ENCODE peak calls at places on chromosomes 5 and 9, in nine cellular contexts. C is neuronal stem cell; J is body of pancreas; H is A673; W is prostate gland; R is kidney; Q is effector memory CD4-positive, alpha-beta T cell; I is mesendoderm; B is MM.1S. S is an unnamed sample. For H3K36me3 and H3K4me1, the result is how much of the 10 kb centered on the place peaks cover.

GRCh38 chr5:95846554-95847260 is 24.2 kb upstream of the GLRX start:
- DNase-seq in C (peak), J (peak), H (peak), W (peak), R (no peak), Q (peak), I (peak), B (peak), S (peak)

GRCh38 chr9:132197315-132197714 is 35.5 kb downstream of the NTNG2 start:
- DNase-seq in C (no peak), J (no peak), H (no peak), W (no peak), R (no peak), Q (no peak), I (no peak), B (no peak), S (no peak)

GRCh38 chr9:113634597-113635515 is 171.3 kb downstream of the RGS3 start:
- DNase-seq in C (no peak), J (no peak), H (no peak), W (no peak), R (no peak), Q (no peak), I (peak), B (no peak), S (no peak)

GRCh38 chr5:120150770-120151169 is 313.3 kb upstream of the PRR16 start:
- DNase-seq in C (no peak), J (no peak), H (no peak), W (no peak), R (no peak), Q (no peak), I (no peak), B (no peak), S (no peak)

GRCh38 chr5:7250004-7250403 is 145.9 kb upstream of the ADCY2 start:
- DNase-seq in C (no peak), J (no peak), H (no peak), W (no peak), R (no peak), Q (no peak), I (no peak), B (no peak), S (no peak)

GRCh38 chr5:139131062-139131856 is 66.9 kb downstream of the SIL1 start:
- DNase-seq in C (no peak), J (peak), H (no peak), W (peak), R (peak), Q (no peak), I (no peak), B (no peak), S (no peak)

GRCh38 chr9:70046274-70047070 is 2.8 kb downstream of the MAMDC2 start:
- DNase-seq in C (no peak), J (no peak), H (no peak), W (peak), R (no peak), Q (no peak), I (peak), B (peak), S (no peak)

GRCh38 chr5:148666353-148666752 is 12.0 kb upstream of the HTR4 start:
- DNase-seq in C (no peak), J (no peak), H (no peak), W (no peak), R (no peak), Q (no peak), I (no peak), B (no peak), S (no peak)

GRCh38 chr9:80504525-80505235 is 932.9 kb downstream of the TLE4 start:
- DNase-seq in C (no peak), J (no peak), H (no peak), W (no peak), R (no peak), Q (no peak), I (no peak), B (no peak), S (no peak)

GRCh38 chr5:1262381-1262780 is 32.5 kb downstream of the TERT start:
- DNase-seq in C (peak), J (no peak), H (no peak), W (no peak), R (no peak), Q (no peak), I (peak), B (no peak), S (no peak)

DNA sequence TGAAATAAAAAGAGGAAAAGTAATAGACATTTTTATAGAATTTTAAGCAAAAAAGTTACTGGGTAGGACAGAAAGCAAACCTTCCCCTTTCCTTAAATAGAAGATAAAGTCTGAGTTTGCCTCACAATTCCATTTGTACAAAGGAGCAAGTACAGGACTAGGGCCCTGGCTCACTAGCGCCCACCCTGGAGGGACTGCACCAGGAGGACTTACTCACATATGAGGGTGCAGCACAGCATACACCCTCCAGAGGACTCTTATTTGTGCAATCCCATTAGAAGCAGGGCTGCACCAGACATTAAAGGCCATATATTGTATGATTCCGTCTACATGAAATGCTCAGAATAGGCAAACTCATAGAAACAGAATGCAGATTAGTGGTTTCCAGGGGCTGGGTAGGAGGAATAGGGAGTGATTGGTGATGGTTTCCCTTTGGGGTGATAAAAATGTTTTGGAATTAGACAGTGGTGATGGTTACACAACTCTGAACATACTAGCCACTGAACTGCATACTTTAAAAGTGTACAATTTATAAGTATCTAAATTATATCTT is 4.5 kb downstream of the REEP5 start:
- DNase-seq in C (no peak), J (no peak), H (peak), W (no peak), R (no peak), Q (no peak), I (peak), B (no peak), S (no peak)
- H3K36me3 ChIP-seq in C (half or more), J (under half), H (under half), W (under half), R (under half), Q (under half), I (under half), B (under half), S (under half)

DNA sequence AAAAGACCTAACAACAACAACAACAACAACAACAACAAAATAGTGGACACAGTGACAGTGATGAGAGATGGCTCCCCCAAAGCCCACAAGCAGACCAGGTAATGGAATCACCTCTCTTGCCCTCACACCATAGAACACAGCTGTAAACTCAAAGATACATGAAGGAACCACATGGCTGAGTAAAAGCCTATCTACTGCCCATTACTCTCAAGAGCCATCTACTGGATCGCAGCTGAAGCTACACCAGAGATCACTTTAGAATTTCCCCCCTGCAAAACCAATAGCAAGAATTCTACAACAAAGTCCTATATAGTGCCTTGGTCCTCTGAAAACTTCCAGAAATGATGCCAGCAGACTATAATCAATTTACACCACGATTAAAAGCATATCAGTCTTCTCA is 1537.6 kb upstream of the CDH9 start:
- DNase-seq in C (no peak), J (no peak), H (peak), W (no peak), R (no peak), Q (no peak), I (peak), B (peak), S (no peak)
- H3K4me1 ChIP-seq in C (under half), J (under half), H (under half), W (under half), R (under half), Q (under half), I (under half), B (under half), S (under half)

DNA sequence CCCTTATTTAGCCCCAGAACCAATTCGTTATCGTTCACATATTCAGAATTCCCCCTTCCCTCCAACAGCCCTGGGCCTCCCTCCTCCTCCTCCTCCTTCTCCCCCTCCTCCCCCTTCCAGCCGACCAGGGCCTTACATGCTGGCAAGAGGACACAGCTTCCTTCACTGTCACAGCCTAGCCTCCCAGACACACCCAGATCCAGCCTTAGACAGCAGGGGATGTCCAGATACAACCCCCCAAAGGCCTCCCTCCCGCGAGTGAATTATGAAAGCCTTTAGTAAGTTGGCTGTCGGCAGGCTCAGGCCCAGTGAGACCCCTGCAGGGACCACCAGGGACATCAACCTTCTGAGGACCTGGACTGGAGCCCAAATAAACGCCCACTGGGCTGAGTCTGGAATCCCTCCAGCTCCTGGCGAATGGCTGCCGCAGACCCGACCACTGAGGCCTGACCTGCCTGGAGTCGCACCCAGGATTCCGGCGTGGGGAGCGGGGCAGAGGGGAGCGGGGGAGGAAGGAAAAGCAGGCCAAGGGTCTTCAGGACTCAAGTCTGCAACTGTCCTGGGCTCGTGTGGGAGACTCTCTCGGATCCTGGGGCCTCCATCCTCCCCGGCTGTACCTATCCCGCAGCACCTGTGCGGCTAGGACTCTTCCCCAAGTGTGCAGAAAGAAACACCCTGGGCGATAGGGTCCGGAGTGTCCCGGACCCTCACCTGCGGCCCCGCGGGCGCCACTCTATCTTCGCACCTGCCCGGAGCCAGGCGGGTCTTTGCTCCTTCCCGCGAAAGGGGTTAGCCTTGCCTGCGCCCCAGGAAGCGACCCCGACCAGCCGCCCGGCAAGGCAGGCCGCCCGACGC is 735 bp downstream of the SEPTIN8 start:
- DNase-seq in C (no peak), J (peak), H (peak), W (peak), R (peak), Q (no peak), I (peak), B (no peak), S (no peak)
- H3K36me3 ChIP-seq in C (under half), J (under half), H (under half), W (under half), R (under half), Q (under half), I (under half), B (under half), S (under half)

DNA sequence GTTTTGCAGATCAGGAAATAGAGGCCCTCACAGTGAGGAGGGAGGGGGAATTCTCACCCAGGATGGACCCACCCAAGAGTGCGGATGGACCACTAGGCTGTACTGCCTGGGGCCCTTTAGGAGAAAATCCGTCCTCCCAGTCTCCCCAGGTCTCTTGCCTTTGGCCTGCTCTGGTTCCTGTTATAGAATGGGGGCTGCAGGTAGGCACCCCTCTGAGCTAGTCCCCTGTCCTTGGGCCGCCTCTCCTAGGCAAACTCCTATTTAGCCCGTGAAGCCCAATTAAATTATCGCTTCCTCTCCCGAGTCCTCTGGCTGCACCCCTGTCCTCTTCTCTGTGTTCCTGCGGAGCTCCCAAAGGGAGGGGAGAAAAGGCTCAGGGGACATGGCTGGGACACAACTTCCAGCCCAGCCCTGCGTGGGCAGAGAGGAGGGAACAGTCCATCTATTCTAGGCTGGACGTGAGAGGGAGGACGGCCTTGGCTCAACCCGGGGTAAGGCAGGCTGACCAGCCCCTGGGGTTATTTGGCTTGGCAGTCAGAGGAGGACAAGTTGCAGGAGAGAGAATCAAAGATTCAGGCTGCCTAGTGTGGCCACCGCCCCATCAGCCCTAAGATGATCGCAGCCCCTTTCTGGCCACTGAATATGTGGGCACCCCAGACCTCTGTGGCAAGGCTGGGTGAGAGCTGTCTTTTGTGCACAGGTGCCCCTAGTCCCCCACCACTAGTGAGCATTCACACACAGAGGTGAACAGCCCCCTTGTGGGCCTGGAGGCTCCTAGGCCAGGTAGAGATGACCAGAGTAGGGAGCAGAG is 134.2 kb downstream of the C9orf50 start:
- DNase-seq in C (no peak), J (peak), H (no peak), W (peak), R (peak), Q (no peak), I (no peak), B (no peak), S (no peak)
- H3K4me1 ChIP-seq in C (half or more), J (half or more), H (half or more), W (half or more), R (half or more), Q (half or more), I (under half), B (under half), S (under half)

GRCh38 chr5:33339413-33339812 is 101.4 kb upstream of the TARS1 start:
- DNase-seq in C (no peak), J (no peak), H (no peak), W (no peak), R (no peak), Q (no peak), I (no peak), B (no peak), S (no peak)

GRCh38 chr5:33341316-33341715 is 99.4 kb upstream of the TARS1 start:
- DNase-seq in C (no peak), J (no peak), H (no peak), W (no peak), R (no peak), Q (no peak), I (no peak), B (no peak), S (no peak)

GRCh38 chr5:33337621-33337960 is 103.2 kb upstream of the TARS1 start:
- DNase-seq in C (no peak), J (no peak), H (no peak), W (no peak), R (no peak), Q (no peak), I (no peak), B (no peak), S (no peak)

GRCh38 chr5:33338336-33339110 is 102.2 kb upstream of the TARS1 start:
- DNase-seq in C (no peak), J (no peak), H (no peak), W (no peak), R (no peak), Q (no peak), I (no peak), B (no peak), S (no peak)

DNA sequence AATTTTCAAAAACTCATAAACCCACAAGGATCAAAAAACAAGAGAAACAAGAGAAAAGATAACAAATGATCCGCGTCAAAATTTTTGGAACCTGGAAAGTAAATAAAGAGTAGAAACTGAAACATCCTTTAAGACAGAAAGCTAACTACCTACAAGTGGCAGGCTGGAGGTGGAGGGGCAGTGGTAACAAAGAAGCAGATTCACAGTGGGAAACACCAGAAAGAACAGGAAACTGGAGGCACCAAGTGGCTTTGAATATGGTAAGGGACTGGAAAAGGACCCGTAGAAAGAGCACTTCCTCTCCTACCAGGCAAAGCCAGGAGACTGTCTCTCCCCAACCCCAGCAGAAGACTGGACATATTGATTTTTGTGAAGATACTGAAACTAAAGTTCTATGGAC is 100.6 kb upstream of the TARS1 start:
- DNase-seq in C (no peak), J (no peak), H (no peak), W (no peak), R (no peak), Q (no peak), I (peak), B (no peak), S (no peak)
- H3K36me3 ChIP-seq in C (under half), J (under half), H (under half), W (under half), R (under half), Q (under half), I (under half), B (under half), S (under half)

GRCh38 chr9:110282023-110282766 is 25.9 kb upstream of the TXN start:
- DNase-seq in C (no peak), J (no peak), H (no peak), W (no peak), R (no peak), Q (no peak), I (no peak), B (no peak), S (no peak)
- H3K4me1 ChIP-seq in C (under half), J (under half), H (under half), W (under half), R (under half), Q (under half), I (under half), B (under half), S (under half)

S was measured in naive thymus-derived CD4-positive, alpha-beta T cell.